ENCODE peak calls at places on chromosomes 12 and 14, in nine cellular contexts. Z is cardiac fibroblast, S is cardiac muscle cell, Y is thoracic aorta, W is fibroblast of lung, L is suprapubic skin, T is epithelial cell of esophagus, E is fibroblast of pulmonary artery, C is spleen. X is an unnamed sample.

GRCh38 chr12:90233168-90234100 is 524.8 kb upstream of the ATP2B1 start:
- DNase-seq in S (peak; percentile 62), C (no peak), L (no peak), E (peak; percentile 31), T (peak; percentile 44), Y (no peak), Z (peak; percentile 28), W (peak; percentile 60), X (no peak)

GRCh38 chr12:12685305-12685704 is 10.7 kb downstream of the GPR19 start:
- DNase-seq in L (no peak), W (no peak), Y (no peak), E (no peak), S (no peak), Z (no peak), C (no peak), T (no peak), X (peak; percentile 38)

GRCh38 chr12:40107803-40108620 is 2.1 kb upstream of the SLC2A13 start:
- DNase-seq in C (peak; percentile 69), S (peak; percentile 27), T (no peak), Y (no peak), E (no peak), L (no peak), Z (no peak), W (no peak), X (no peak)

GRCh38 chr14:91323671-91324605 is 79.4 kb upstream of the GPR68 start:
- DNase-seq in W (peak; percentile 41), E (peak; percentile 77), Y (peak; percentile 51), L (peak; percentile 94), C (peak; percentile 97), T (peak; percentile 78), S (peak; percentile 80), Z (peak; percentile 81), X (peak; percentile 87)

GRCh38 chr12:67042697-67043131 is 226.4 kb upstream of the CAND1 start:
- DNase-seq in S (peak; percentile 2), Z (no peak), W (peak; percentile 74), E (peak; percentile 6), T (peak; percentile 60), C (no peak), Y (no peak), L (no peak), X (no peak)

GRCh38 chr12:81439344-81439743 is 319.8 kb downstream of the PPFIA2 start:
- DNase-seq in E (no peak), S (no peak), T (no peak), C (no peak), Y (no peak), W (no peak), L (no peak), Z (no peak), X (no peak)

GRCh38 chr12:82383930-82384513 is 25.7 kb downstream of the METTL25 start:
- DNase-seq in Z (peak; percentile 58), T (peak; percentile 55), S (peak; percentile 61), C (no peak), Y (no peak), E (peak; percentile 62), W (peak; percentile 26), L (no peak), X (no peak)

GRCh38 chr12:123363743-123364531 is 710 bp downstream of the SBNO1 start:
- DNase-seq in S (peak; percentile 17), Y (no peak), Z (peak; percentile 32), T (peak; percentile 11), W (peak; percentile 21), C (peak; percentile 92), E (no peak), L (peak; percentile 67), X (peak; percentile 32)

GRCh38 chr14:68790656-68791077 is 2.2 kb downstream of the ZFP36L1 start:
- DNase-seq in E (peak; percentile 33), T (no peak), Z (no peak), L (peak; percentile 70), Y (no peak), W (no peak), S (peak; percentile 43), C (peak; percentile 71), X (peak; percentile 2)

GRCh38 chr12:9866786-9867379 is 2.3 kb downstream of the CLEC2B start:
- DNase-seq in S (no peak), Z (no peak), C (no peak), W (no peak), Y (no peak), T (no peak), L (no peak), E (no peak), X (no peak)

GRCh38 chr12:114668151-114668891 is 15.7 kb downstream of the TBX3 start:
- DNase-seq in E (peak; percentile 81), S (peak; percentile 76), Z (peak; percentile 89), T (peak; percentile 86), C (peak; percentile 76), Y (peak; percentile 19), L (peak; percentile 92), W (peak; percentile 79), X (peak; percentile 78)

GRCh38 chr12:124745891-124746570 is 117.6 kb downstream of the SCARB1 start:
- DNase-seq in Z (peak; percentile 93), L (peak; percentile 96), Y (peak; percentile 94), T (peak; percentile 67), S (peak; percentile 98), C (peak; percentile 89), W (peak; percentile 96), E (peak; percentile 98), X (peak; percentile 78)

GRCh38 chr14:76776306-76777251 is 15.3 kb downstream of the VASH1 start:
- DNase-seq in T (no peak), Z (no peak), Y (no peak), E (no peak), S (no peak), L (peak; percentile 67), C (peak; percentile 70), W (no peak), X (no peak)

GRCh38 chr14:62269204-62269603 is 507.0 kb downstream of the SNAPC1 start:
- DNase-seq in C (no peak), L (no peak), Y (no peak), W (peak; percentile 63), S (peak; percentile 23), T (peak; percentile 29), Z (peak; percentile 46), E (peak; percentile 24), X (no peak)

GRCh38 chr12:726281-727140 is 25.9 kb upstream of the WNK1 start:
- DNase-seq in C (no peak), T (peak; percentile 89), W (peak; percentile 67), L (no peak), Y (no peak), S (no peak), E (no peak), Z (peak; percentile 43), X (no peak)

GRCh38 chr12:45329238-45329637 is 113.3 kb downstream of the ANO6 start:
- DNase-seq in L (no peak), S (peak; percentile 50), Z (no peak), Y (no peak), C (no peak), T (no peak), W (no peak), E (peak; percentile 41), X (no peak)

GRCh38 chr14:79758985-79759384 is 452.3 kb downstream of the DIO2 start:
- DNase-seq in T (no peak), S (no peak), Y (no peak), L (no peak), E (no peak), W (no peak), C (no peak), Z (no peak), X (no peak)

GRCh38 chr14:36656769-36657408 is 4.8 kb upstream of the PAX9 start:
- DNase-seq in T (no peak), L (no peak), C (no peak), Y (no peak), E (no peak), Z (no peak), S (no peak), W (no peak), X (no peak)

GRCh38 chr14:57657487-57657886 is 163.8 kb upstream of the CCDC198 start:
- DNase-seq in L (no peak), Z (peak; percentile 2), S (peak; percentile 3), E (no peak), W (peak; percentile 58), C (no peak), T (peak; percentile 63), Y (no peak), X (no peak)

GRCh38 chr12:84627582-84627981 is 285.0 kb downstream of the SLC6A15 start:
- DNase-seq in T (no peak), L (no peak), Z (no peak), W (no peak), Y (no peak), E (no peak), C (no peak), S (no peak), X (no peak)

GRCh38 chr12:120265483-120266179 is at the start of gene PXN:
- DNase-seq in C (peak; percentile 97), L (peak; percentile 92), E (peak; percentile 82), T (peak; percentile 83), Z (peak; percentile 78), Y (peak; percentile 40), W (peak; percentile 61), S (peak; percentile 89), X (peak; percentile 90)

GRCh38 chr12:27542628-27543027 is 18.6 kb downstream of the PPFIBP1 start:
- DNase-seq in L (no peak), E (peak; percentile 93), C (no peak), T (peak; percentile 95), S (peak; percentile 90), W (peak; percentile 99), Y (no peak), Z (peak; percentile 98), X (no peak)

GRCh38 chr12:128810182-128811127 is 13.3 kb downstream of the SLC15A4 start:
- DNase-seq in Y (no peak), T (no peak), E (no peak), S (no peak), C (no peak), L (peak; percentile 82), W (peak; percentile 22), Z (peak; percentile 51), X (no peak)
- TF ChIP-seq CTCF in Y (no peak), T (no peak), E (no peak), S (no peak), C (no peak), L (no peak), W (no peak), Z (no peak), X (no peak)

DNA sequence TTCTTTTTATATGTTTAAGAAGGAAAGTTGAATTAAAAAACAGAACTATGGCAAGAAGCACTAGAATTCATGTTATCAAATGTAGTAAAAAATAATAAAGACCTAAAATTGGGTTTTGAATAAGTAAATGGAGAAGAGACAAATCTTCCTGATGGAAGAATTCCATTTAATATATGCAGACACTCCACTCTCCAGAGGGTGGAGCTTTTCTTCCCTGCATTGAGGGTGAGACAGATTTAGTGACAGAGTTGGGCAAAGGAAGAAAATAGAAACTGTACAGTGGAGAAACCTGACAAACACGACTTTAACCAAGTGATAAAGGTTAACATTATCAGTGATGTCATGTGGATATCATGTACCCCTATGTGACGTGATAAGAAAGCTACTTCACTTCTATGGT is 217.6 kb downstream of the PRKD1 start:
- DNase-seq in Y (no peak), C (no peak), Z (peak; percentile 37), T (no peak), W (no peak), L (no peak), E (peak; percentile 31), S (peak; percentile 34), X (no peak)
- TF ChIP-seq CTCF in Y (no peak), C (no peak), Z (peak; percentile 41), T (no peak), W (no peak), L (no peak), E (peak; percentile 45), S (peak; percentile 32), X (no peak)

GRCh38 chr14:103187911-103188310 is 64.7 kb downstream of the TNFAIP2 start:
- DNase-seq in E (no peak), L (no peak), S (no peak), Z (no peak), T (no peak), Y (no peak), C (no peak), W (no peak), X (no peak)
- TF ChIP-seq CTCF in E (no peak), L (no peak), S (no peak), Z (no peak), T (no peak), Y (no peak), C (no peak), W (no peak), X (no peak)

GRCh38 chr14:39454906-39455539 is 22.8 kb upstream of the FBXO33 start:
- DNase-seq in Z (no peak), S (no peak), W (no peak), T (no peak), E (no peak), Y (no peak), L (no peak), C (no peak), X (no peak)
- TF ChIP-seq CTCF in Z (no peak), S (no peak), W (no peak), T (no peak), E (no peak), Y (no peak), L (no peak), C (no peak), X (no peak)